ENCODE peak calls at places on chromosomes 12 and 14, in six cellular contexts. One of them, this sample, is unnamed.

GRCh38 chr14:70873627-70874026 is 33.6 kb upstream of the PCNX1 start:
- DNase-seq in hepatocyte: no peak
- DNase-seq in mesenchymal stem cell: no peak
- DNase-seq in body of pancreas: no peak
- DNase-seq in IMR-90: no peak
- DNase-seq in adrenal gland: no peak
- DNase-seq in this sample: no peak

GRCh38 chr12:106062693-106063092 is 76.1 kb downstream of the NUAK1 start:
- DNase-seq in hepatocyte: no peak
- DNase-seq in mesenchymal stem cell: no peak
- DNase-seq in body of pancreas: no peak
- DNase-seq in IMR-90: no peak
- DNase-seq in adrenal gland: no peak
- DNase-seq in this sample: no peak

GRCh38 chr12:32671930-32672785 is 6.9 kb upstream of the DNM1L start:
- DNase-seq in hepatocyte: peak; percentile 75
- DNase-seq in mesenchymal stem cell: peak; percentile 65
- DNase-seq in body of pancreas: peak; percentile 27
- DNase-seq in IMR-90: peak; percentile 83
- DNase-seq in adrenal gland: peak; percentile 32
- DNase-seq in this sample: peak; percentile 58

GRCh38 chr14:40119321-40119720 is 687.1 kb upstream of the FBXO33 start:
- DNase-seq in hepatocyte: no peak
- DNase-seq in mesenchymal stem cell: no peak
- DNase-seq in body of pancreas: no peak
- DNase-seq in IMR-90: no peak
- DNase-seq in adrenal gland: no peak
- DNase-seq in this sample: no peak

GRCh38 chr12:101379149-101379548 is 28.4 kb downstream of the ARL1 start:
- DNase-seq in hepatocyte: no peak
- DNase-seq in mesenchymal stem cell: no peak
- DNase-seq in body of pancreas: no peak
- DNase-seq in IMR-90: no peak
- DNase-seq in adrenal gland: no peak
- DNase-seq in this sample: no peak

GRCh38 chr12:68495666-68496065 is 115.0 kb upstream of the RAP1B start:
- DNase-seq in hepatocyte: peak; percentile 14
- DNase-seq in mesenchymal stem cell: peak; percentile 86
- DNase-seq in body of pancreas: no peak
- DNase-seq in IMR-90: peak; percentile 69
- DNase-seq in adrenal gland: no peak
- DNase-seq in this sample: no peak

GRCh38 chr14:80364274-80364673 is 153.0 kb upstream of the DIO2 start:
- DNase-seq in hepatocyte: peak; percentile 20
- DNase-seq in mesenchymal stem cell: peak; percentile 23
- DNase-seq in body of pancreas: no peak
- DNase-seq in IMR-90: peak; percentile 21
- DNase-seq in adrenal gland: no peak
- DNase-seq in this sample: no peak

GRCh38 chr14:104393199-104393897 is 186.2 kb upstream of the C14orf180 start:
- DNase-seq in hepatocyte: no peak
- DNase-seq in mesenchymal stem cell: no peak
- DNase-seq in body of pancreas: no peak
- DNase-seq in IMR-90: no peak
- DNase-seq in adrenal gland: peak; percentile 10
- DNase-seq in this sample: peak; percentile 19

GRCh38 chr12:131057211-131057721 is 103.6 kb downstream of the ADGRD1 start:
- DNase-seq in hepatocyte: no peak
- DNase-seq in mesenchymal stem cell: no peak
- DNase-seq in body of pancreas: no peak
- DNase-seq in IMR-90: no peak
- DNase-seq in adrenal gland: no peak
- DNase-seq in this sample: peak; percentile 12

GRCh38 chr12:46492471-46493351 is 120.1 kb upstream of the SLC38A2 start:
- DNase-seq in hepatocyte: peak; percentile 80
- DNase-seq in mesenchymal stem cell: peak; percentile 95
- DNase-seq in body of pancreas: peak; percentile 26
- DNase-seq in IMR-90: peak; percentile 97
- DNase-seq in adrenal gland: no peak
- DNase-seq in this sample: no peak

GRCh38 chr14:73289308-73289707 is 52.0 kb downstream of the PAPLN start:
- DNase-seq in hepatocyte: no peak
- DNase-seq in mesenchymal stem cell: no peak
- DNase-seq in body of pancreas: no peak
- DNase-seq in IMR-90: no peak
- DNase-seq in adrenal gland: no peak
- DNase-seq in this sample: no peak
- H3K36me3 ChIP-seq in hepatocyte: no peaks in the 10 kb centered on the region
- H3K36me3 ChIP-seq in mesenchymal stem cell: peaks cover 7% of the 10 kb centered on the region
- H3K36me3 ChIP-seq in body of pancreas: no peaks in the 10 kb centered on the region
- H3K36me3 ChIP-seq in IMR-90: peaks cover 14% of the 10 kb centered on the region
- H3K36me3 ChIP-seq in adrenal gland: peaks cover 39% of the 10 kb centered on the region
- H3K36me3 ChIP-seq in this sample: no peaks in the 10 kb centered on the region

GRCh38 chr14:89369656-89370055 is 47.4 kb downstream of the FOXN3 start:
- DNase-seq in hepatocyte: no peak
- DNase-seq in mesenchymal stem cell: no peak
- DNase-seq in body of pancreas: no peak
- DNase-seq in IMR-90: no peak
- DNase-seq in adrenal gland: no peak
- DNase-seq in this sample: no peak

GRCh38 chr14:89373185-89373584 is 43.8 kb downstream of the FOXN3 start:
- DNase-seq in hepatocyte: no peak
- DNase-seq in mesenchymal stem cell: no peak
- DNase-seq in body of pancreas: no peak
- DNase-seq in IMR-90: no peak
- DNase-seq in adrenal gland: no peak
- DNase-seq in this sample: no peak

GRCh38 chr14:89370781-89371180 is 46.3 kb downstream of the FOXN3 start:
- DNase-seq in hepatocyte: no peak
- DNase-seq in mesenchymal stem cell: no peak
- DNase-seq in body of pancreas: no peak
- DNase-seq in IMR-90: no peak
- DNase-seq in adrenal gland: no peak
- DNase-seq in this sample: no peak

GRCh38 chr14:89371600-89371999 is 45.4 kb downstream of the FOXN3 start:
- DNase-seq in hepatocyte: no peak
- DNase-seq in mesenchymal stem cell: no peak
- DNase-seq in body of pancreas: no peak
- DNase-seq in IMR-90: no peak
- DNase-seq in adrenal gland: no peak
- DNase-seq in this sample: no peak

GRCh38 chr14:89372156-89372555 is 44.9 kb downstream of the FOXN3 start:
- DNase-seq in hepatocyte: no peak
- DNase-seq in mesenchymal stem cell: no peak
- DNase-seq in body of pancreas: no peak
- DNase-seq in IMR-90: peak; percentile 66
- DNase-seq in adrenal gland: no peak
- DNase-seq in this sample: no peak
- H3K36me3 ChIP-seq in hepatocyte: no peaks in the 10 kb centered on the region
- H3K36me3 ChIP-seq in mesenchymal stem cell: peaks cover 4% of the 10 kb centered on the region
- H3K36me3 ChIP-seq in body of pancreas: no peaks in the 10 kb centered on the region
- H3K36me3 ChIP-seq in IMR-90: no peaks in the 10 kb centered on the region
- H3K36me3 ChIP-seq in adrenal gland: no peaks in the 10 kb centered on the region
- H3K36me3 ChIP-seq in this sample: no peaks in the 10 kb centered on the region

DNA sequence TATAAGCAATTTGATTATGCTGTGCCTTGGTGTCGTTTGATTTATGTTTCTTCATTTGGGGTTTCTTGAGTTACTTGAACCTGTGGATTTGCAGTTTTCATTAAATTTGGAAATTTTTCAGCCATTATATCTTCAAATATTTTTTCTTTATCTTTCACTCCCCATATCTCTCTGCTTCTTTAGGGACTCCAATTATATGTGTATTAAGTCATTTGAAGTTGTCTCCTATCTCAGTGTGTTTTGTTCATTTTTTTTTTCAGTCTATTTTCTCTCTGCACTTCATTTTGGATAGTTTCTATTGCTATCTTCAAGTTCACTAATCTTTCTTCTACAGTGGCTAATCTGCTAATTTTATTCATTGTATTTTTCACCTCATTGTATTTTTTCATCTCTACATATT is 29.4 kb upstream of the RTRAF start:
- DNase-seq in hepatocyte: no peak
- DNase-seq in mesenchymal stem cell: no peak
- DNase-seq in body of pancreas: no peak
- DNase-seq in IMR-90: no peak
- DNase-seq in adrenal gland: no peak
- DNase-seq in this sample: no peak
- H3K36me3 ChIP-seq in hepatocyte: no peaks in the 10 kb centered on the region
- H3K36me3 ChIP-seq in mesenchymal stem cell: no peaks in the 10 kb centered on the region
- H3K36me3 ChIP-seq in body of pancreas: no peaks in the 10 kb centered on the region
- H3K36me3 ChIP-seq in IMR-90: peaks cover 3% of the 10 kb centered on the region
- H3K36me3 ChIP-seq in adrenal gland: no peaks in the 10 kb centered on the region
- H3K36me3 ChIP-seq in this sample: no peaks in the 10 kb centered on the region

GRCh38 chr12:132724506-132725220 is 14.0 kb downstream of the PGAM5 start:
- DNase-seq in hepatocyte: no peak
- DNase-seq in mesenchymal stem cell: no peak
- DNase-seq in body of pancreas: no peak
- DNase-seq in IMR-90: no peak
- DNase-seq in adrenal gland: no peak
- DNase-seq in this sample: no peak

GRCh38 chr12:132723764-132724140 is 13.1 kb downstream of the PGAM5 start:
- DNase-seq in hepatocyte: no peak
- DNase-seq in mesenchymal stem cell: no peak
- DNase-seq in body of pancreas: no peak
- DNase-seq in IMR-90: peak; percentile 44
- DNase-seq in adrenal gland: no peak
- DNase-seq in this sample: no peak

GRCh38 chr12:132720606-132721005 is 10.0 kb downstream of the PGAM5 start:
- DNase-seq in hepatocyte: no peak
- DNase-seq in mesenchymal stem cell: no peak
- DNase-seq in body of pancreas: no peak
- DNase-seq in IMR-90: no peak
- DNase-seq in adrenal gland: no peak
- DNase-seq in this sample: no peak

GRCh38 chr12:132726386-132726785 is 15.7 kb downstream of the PGAM5 start:
- DNase-seq in hepatocyte: no peak
- DNase-seq in mesenchymal stem cell: no peak
- DNase-seq in body of pancreas: no peak
- DNase-seq in IMR-90: no peak
- DNase-seq in adrenal gland: no peak
- DNase-seq in this sample: no peak

DNA sequence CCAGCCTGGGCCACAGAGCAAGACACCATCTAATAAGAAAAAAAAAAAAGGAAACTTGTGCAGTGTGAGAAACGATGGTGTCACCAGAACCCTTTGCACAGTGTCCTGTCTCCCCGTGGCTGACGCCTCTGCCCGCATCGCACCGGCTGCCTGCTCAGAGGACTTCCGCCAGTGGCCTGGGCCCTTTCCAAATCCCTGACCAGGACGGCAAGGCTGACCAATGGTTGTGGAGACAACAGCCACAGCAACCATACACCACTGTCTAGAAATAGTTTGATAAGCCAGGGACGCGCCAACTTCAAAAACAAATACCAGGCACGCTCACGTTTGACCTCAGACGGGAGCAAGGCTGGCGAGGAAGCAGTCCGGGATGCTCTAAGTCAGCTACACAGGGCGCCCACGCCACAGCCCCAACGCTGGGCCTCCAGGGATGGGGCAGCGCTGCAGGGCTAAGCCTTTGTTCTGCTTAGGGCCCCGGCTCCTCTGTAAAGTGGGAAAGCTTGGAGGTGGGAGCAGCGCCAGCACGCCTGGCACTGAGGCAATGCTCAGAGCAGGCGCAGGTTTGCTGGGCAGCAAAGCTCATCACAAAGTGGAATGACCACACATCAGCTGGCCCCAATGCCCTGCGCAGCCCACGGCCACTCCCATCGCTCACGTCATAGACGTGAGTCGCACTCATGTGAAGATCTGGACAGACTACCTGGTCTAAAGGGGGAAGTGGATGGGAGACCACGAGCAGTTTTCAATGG is 12.5 kb downstream of the PGAM5 start:
- DNase-seq in hepatocyte: no peak
- DNase-seq in mesenchymal stem cell: no peak
- DNase-seq in body of pancreas: no peak
- DNase-seq in IMR-90: peak; percentile 42
- DNase-seq in adrenal gland: no peak
- DNase-seq in this sample: no peak
- H3K36me3 ChIP-seq in hepatocyte: no peaks in the 10 kb centered on the region
- H3K36me3 ChIP-seq in mesenchymal stem cell: peaks cover 87% of the 10 kb centered on the region
- H3K36me3 ChIP-seq in body of pancreas: peaks cover 11% of the 10 kb centered on the region
- H3K36me3 ChIP-seq in IMR-90: peaks cover 66% of the 10 kb centered on the region
- H3K36me3 ChIP-seq in adrenal gland: peaks cover 86% of the 10 kb centered on the region
- H3K36me3 ChIP-seq in this sample: no peaks in the 10 kb centered on the region

GRCh38 chr12:291153-291723 is 28.6 kb upstream of the SLC6A13 start:
- DNase-seq in hepatocyte: no peak
- DNase-seq in mesenchymal stem cell: no peak
- DNase-seq in body of pancreas: no peak
- DNase-seq in IMR-90: no peak
- DNase-seq in adrenal gland: no peak
- DNase-seq in this sample: no peak

GRCh38 chr12:292186-292585 is 29.6 kb upstream of the SLC6A13 start:
- DNase-seq in hepatocyte: no peak
- DNase-seq in mesenchymal stem cell: no peak
- DNase-seq in body of pancreas: no peak
- DNase-seq in IMR-90: peak; percentile 51
- DNase-seq in adrenal gland: no peak
- DNase-seq in this sample: no peak

GRCh38 chr12:293199-293598 is 30.6 kb upstream of the SLC6A13 start:
- DNase-seq in hepatocyte: no peak
- DNase-seq in mesenchymal stem cell: no peak
- DNase-seq in body of pancreas: no peak
- DNase-seq in IMR-90: no peak
- DNase-seq in adrenal gland: no peak
- DNase-seq in this sample: no peak

GRCh38 chr12:295132-295531 is 32.5 kb upstream of the SLC6A13 start:
- DNase-seq in hepatocyte: no peak
- DNase-seq in mesenchymal stem cell: no peak
- DNase-seq in body of pancreas: no peak
- DNase-seq in IMR-90: no peak
- DNase-seq in adrenal gland: no peak
- DNase-seq in this sample: no peak
- H3K36me3 ChIP-seq in hepatocyte: no peaks in the 10 kb centered on the region
- H3K36me3 ChIP-seq in mesenchymal stem cell: peaks cover 17% of the 10 kb centered on the region
- H3K36me3 ChIP-seq in body of pancreas: no peaks in the 10 kb centered on the region
- H3K36me3 ChIP-seq in IMR-90: peaks cover 29% of the 10 kb centered on the region
- H3K36me3 ChIP-seq in adrenal gland: peaks cover 69% of the 10 kb centered on the region
- H3K36me3 ChIP-seq in this sample: no peaks in the 10 kb centered on the region

GRCh38 chr12:124324803-124325705 is 30.2 kb downstream of the RFLNA start:
- DNase-seq in hepatocyte: no peak
- DNase-seq in mesenchymal stem cell: no peak
- DNase-seq in body of pancreas: no peak
- DNase-seq in IMR-90: no peak
- DNase-seq in adrenal gland: no peak
- DNase-seq in this sample: no peak
- H3K36me3 ChIP-seq in hepatocyte: no peaks in the 10 kb centered on the region
- H3K36me3 ChIP-seq in mesenchymal stem cell: peaks cover 77% of the 10 kb centered on the region
- H3K36me3 ChIP-seq in body of pancreas: peaks cover 15% of the 10 kb centered on the region
- H3K36me3 ChIP-seq in IMR-90: peaks cover 57% of the 10 kb centered on the region
- H3K36me3 ChIP-seq in adrenal gland: peaks cover 55% of the 10 kb centered on the region
- H3K36me3 ChIP-seq in this sample: no peaks in the 10 kb centered on the region

GRCh38 chr12:53338916-53339315 is 2.8 kb upstream of the SP7 start:
- DNase-seq in hepatocyte: peak; percentile 41
- DNase-seq in mesenchymal stem cell: no peak
- DNase-seq in body of pancreas: no peak
- DNase-seq in IMR-90: no peak
- DNase-seq in adrenal gland: no peak
- DNase-seq in this sample: no peak
- H3K36me3 ChIP-seq in hepatocyte: no peaks in the 10 kb centered on the region
- H3K36me3 ChIP-seq in mesenchymal stem cell: no peaks in the 10 kb centered on the region
- H3K36me3 ChIP-seq in body of pancreas: no peaks in the 10 kb centered on the region
- H3K36me3 ChIP-seq in IMR-90: no peaks in the 10 kb centered on the region
- H3K36me3 ChIP-seq in adrenal gland: no peaks in the 10 kb centered on the region
- H3K36me3 ChIP-seq in this sample: no peaks in the 10 kb centered on the region

GRCh38 chr12:102427542-102427923 is 52.8 kb downstream of the IGF1 start:
- DNase-seq in hepatocyte: no peak
- DNase-seq in mesenchymal stem cell: no peak
- DNase-seq in body of pancreas: no peak
- DNase-seq in IMR-90: no peak
- DNase-seq in adrenal gland: no peak
- DNase-seq in this sample: peak; percentile 43
- H3K36me3 ChIP-seq in hepatocyte: no peaks in the 10 kb centered on the region
- H3K36me3 ChIP-seq in mesenchymal stem cell: no peaks in the 10 kb centered on the region
- H3K36me3 ChIP-seq in body of pancreas: no peaks in the 10 kb centered on the region
- H3K36me3 ChIP-seq in IMR-90: no peaks in the 10 kb centered on the region
- H3K36me3 ChIP-seq in adrenal gland: no peaks in the 10 kb centered on the region
- H3K36me3 ChIP-seq in this sample: no peaks in the 10 kb centered on the region

This sample was measured in testis.